ENCODE peak calls at places on chromosomes 6 and 20, in five cellular contexts. One of them, this sample, is unnamed.
A peak's percentile ranks its signal among the peaks of the same experiment; 100 is the strongest.

GRCh38 chr6:139240161-139241010 is 51.4 kb downstream of the TXLNB start:
- DNase-seq in transverse colon: peak; percentile 65
- DNase-seq in GM13977: no peak
- DNase-seq in endothelial cell: no peak
- DNase-seq in fibroblast of lung: peak; percentile 97
- DNase-seq in this sample: no peak

GRCh38 chr20:10260316-10260715 is 41.7 kb downstream of the SNAP25 start:
- DNase-seq in transverse colon: no peak
- DNase-seq in GM13977: no peak
- DNase-seq in endothelial cell: no peak
- DNase-seq in fibroblast of lung: no peak
- DNase-seq in this sample: no peak

GRCh38 chr6:56517155-56517745 is 125.4 kb downstream of the DST start:
- DNase-seq in transverse colon: no peak
- DNase-seq in GM13977: no peak
- DNase-seq in endothelial cell: no peak
- DNase-seq in fibroblast of lung: peak; percentile 90
- DNase-seq in this sample: no peak

GRCh38 chr20:53917145-53918009 is 153.0 kb downstream of the BCAS1 start:
- DNase-seq in transverse colon: peak; percentile 59
- DNase-seq in GM13977: peak; percentile 69
- DNase-seq in endothelial cell: no peak
- DNase-seq in fibroblast of lung: peak; percentile 42
- DNase-seq in this sample: no peak

GRCh38 chr20:6685181-6685582 is 82.3 kb upstream of the BMP2 start:
- DNase-seq in transverse colon: no peak
- DNase-seq in GM13977: no peak
- DNase-seq in endothelial cell: no peak
- DNase-seq in fibroblast of lung: no peak
- DNase-seq in this sample: no peak

GRCh38 chr6:84462697-84463096 is 235.3 kb upstream of the CEP162 start:
- DNase-seq in transverse colon: no peak
- DNase-seq in GM13977: no peak
- DNase-seq in endothelial cell: no peak
- DNase-seq in fibroblast of lung: peak; percentile 54
- DNase-seq in this sample: no peak

GRCh38 chr6:46684771-46685170 is 2.9 kb upstream of the TDRD6 start:
- DNase-seq in transverse colon: no peak
- DNase-seq in GM13977: no peak
- DNase-seq in endothelial cell: no peak
- DNase-seq in fibroblast of lung: peak; percentile 65
- DNase-seq in this sample: no peak

GRCh38 chr20:8375898-8376297 is 243.8 kb downstream of the PLCB1 start:
- DNase-seq in transverse colon: no peak
- DNase-seq in GM13977: no peak
- DNase-seq in endothelial cell: no peak
- DNase-seq in fibroblast of lung: no peak
- DNase-seq in this sample: no peak

GRCh38 chr6:111591370-111591900 is 14.2 kb downstream of the TRAF3IP2 start:
- DNase-seq in transverse colon: peak; percentile 85
- DNase-seq in GM13977: no peak
- DNase-seq in endothelial cell: no peak
- DNase-seq in fibroblast of lung: peak; percentile 100
- DNase-seq in this sample: no peak

GRCh38 chr6:47495207-47495606 is 17.6 kb downstream of the CD2AP start:
- DNase-seq in transverse colon: no peak
- DNase-seq in GM13977: no peak
- DNase-seq in endothelial cell: no peak
- DNase-seq in fibroblast of lung: no peak
- DNase-seq in this sample: no peak

GRCh38 chr6:170067257-170067656 is 223.6 kb downstream of the DLL1 start:
- DNase-seq in transverse colon: peak; percentile 21
- DNase-seq in GM13977: no peak
- DNase-seq in endothelial cell: no peak
- DNase-seq in fibroblast of lung: no peak
- DNase-seq in this sample: no peak

GRCh38 chr6:85945454-85946185 is 302.9 kb upstream of the SYNCRIP start:
- DNase-seq in transverse colon: no peak
- DNase-seq in GM13977: no peak
- DNase-seq in endothelial cell: no peak
- DNase-seq in fibroblast of lung: no peak
- DNase-seq in this sample: no peak

GRCh38 chr6:100230976-100231316 is 233.8 kb downstream of the SIM1 start:
- DNase-seq in transverse colon: no peak
- DNase-seq in GM13977: no peak
- DNase-seq in endothelial cell: no peak
- DNase-seq in fibroblast of lung: no peak
- DNase-seq in this sample: no peak

GRCh38 chr6:84685983-84686584 is 78.3 kb downstream of the TBX18 start:
- DNase-seq in transverse colon: no peak
- DNase-seq in GM13977: no peak
- DNase-seq in endothelial cell: no peak
- DNase-seq in fibroblast of lung: peak; percentile 36
- DNase-seq in this sample: peak; percentile 3

GRCh38 chr6:79399499-79399898 is 137.7 kb downstream of the LCA5 start:
- DNase-seq in transverse colon: no peak
- DNase-seq in GM13977: no peak
- DNase-seq in endothelial cell: no peak
- DNase-seq in fibroblast of lung: no peak
- DNase-seq in this sample: no peak

GRCh38 chr6:160005211-160005610 is 36.3 kb downstream of the IGF2R start:
- DNase-seq in transverse colon: no peak
- DNase-seq in GM13977: no peak
- DNase-seq in endothelial cell: no peak
- DNase-seq in fibroblast of lung: no peak
- DNase-seq in this sample: no peak

GRCh38 chr6:95231416-95231815 is 345.9 kb upstream of the MANEA start:
- DNase-seq in transverse colon: no peak
- DNase-seq in GM13977: no peak
- DNase-seq in endothelial cell: no peak
- DNase-seq in fibroblast of lung: no peak
- DNase-seq in this sample: no peak

GRCh38 chr6:74606488-74607135 is 599.2 kb downstream of the COL12A1 start:
- DNase-seq in transverse colon: no peak
- DNase-seq in GM13977: no peak
- DNase-seq in endothelial cell: no peak
- DNase-seq in fibroblast of lung: peak; percentile 96
- DNase-seq in this sample: no peak

GRCh38 chr6:132020138-132020551 is 69.0 kb upstream of the CCN2 start:
- DNase-seq in transverse colon: no peak
- DNase-seq in GM13977: no peak
- DNase-seq in endothelial cell: no peak
- DNase-seq in fibroblast of lung: peak; percentile 51
- DNase-seq in this sample: no peak

GRCh38 chr6:41160933-41161332 is 2.0 kb downstream of the TREM2 start:
- DNase-seq in transverse colon: no peak
- DNase-seq in GM13977: no peak
- DNase-seq in endothelial cell: no peak
- DNase-seq in fibroblast of lung: no peak
- DNase-seq in this sample: no peak

GRCh38 chr20:6784767-6785166 is 17.3 kb downstream of the BMP2 start:
- DNase-seq in transverse colon: no peak
- DNase-seq in GM13977: no peak
- DNase-seq in endothelial cell: no peak
- DNase-seq in fibroblast of lung: no peak
- DNase-seq in this sample: no peak

GRCh38 chr6:149140137-149140909 is 177.2 kb upstream of the TAB2 start:
- DNase-seq in transverse colon: no peak
- DNase-seq in GM13977: peak; percentile 27
- DNase-seq in endothelial cell: no peak
- DNase-seq in fibroblast of lung: no peak
- DNase-seq in this sample: no peak

GRCh38 chr6:2630362-2630761 is 120.4 kb downstream of the MYLK4 start:
- DNase-seq in transverse colon: no peak
- DNase-seq in GM13977: no peak
- DNase-seq in endothelial cell: no peak
- DNase-seq in fibroblast of lung: peak; percentile 98
- DNase-seq in this sample: no peak

GRCh38 chr6:107115695-107116327 is 496 bp upstream of the BEND3 start:
- DNase-seq in transverse colon: peak; percentile 59
- DNase-seq in GM13977: peak; percentile 63
- DNase-seq in endothelial cell: peak; percentile 73
- DNase-seq in fibroblast of lung: no peak
- DNase-seq in this sample: peak; percentile 66

DNA sequence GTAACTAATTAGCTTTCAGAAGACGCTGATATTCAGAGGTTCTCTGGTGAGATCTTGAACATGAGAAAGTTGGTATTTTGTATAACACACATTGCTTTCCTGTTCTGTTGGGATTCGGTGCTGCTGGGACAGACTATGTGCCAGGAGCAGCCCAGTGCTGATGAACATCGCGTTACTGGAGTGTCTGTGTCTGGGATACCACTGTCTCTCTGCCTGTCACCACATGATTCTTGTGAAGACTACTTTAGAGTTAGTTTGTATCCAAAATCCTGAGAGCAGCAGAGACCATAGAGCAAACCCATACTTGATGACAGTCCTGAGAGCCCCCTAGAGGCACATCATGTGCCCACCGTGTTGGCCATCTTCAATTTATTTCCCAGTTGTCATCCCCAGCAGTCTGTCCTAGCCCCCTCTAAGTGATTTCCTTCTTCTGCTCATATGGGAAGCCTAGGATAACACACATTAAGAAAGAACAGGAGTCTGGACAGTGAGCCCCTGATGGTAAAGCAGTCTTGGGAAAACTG is 41.8 kb upstream of the TINAG start:
- DNase-seq in transverse colon: no peak
- DNase-seq in GM13977: no peak
- DNase-seq in endothelial cell: peak; percentile 9
- DNase-seq in fibroblast of lung: no peak
- DNase-seq in this sample: no peak
- TF ChIP-seq CTCF in transverse colon: no peak
- TF ChIP-seq CTCF in GM13977: no peak
- TF ChIP-seq CTCF in endothelial cell: peak; percentile 14
- TF ChIP-seq CTCF in fibroblast of lung: no peak
- TF ChIP-seq CTCF in this sample: no peak

GRCh38 chr20:25987073-25987927 is 290.6 kb upstream of the ZNF337 start:
- DNase-seq in transverse colon: peak; percentile 27
- DNase-seq in GM13977: no peak
- DNase-seq in endothelial cell: peak; percentile 53
- DNase-seq in fibroblast of lung: peak; percentile 6
- DNase-seq in this sample: no peak
- TF ChIP-seq CTCF in transverse colon: peak; percentile 19
- TF ChIP-seq CTCF in GM13977: no peak
- TF ChIP-seq CTCF in endothelial cell: no peak
- TF ChIP-seq CTCF in fibroblast of lung: peak; percentile 9
- TF ChIP-seq CTCF in this sample: no peak

GRCh38 chr20:57938158-57939108 is 228.6 kb upstream of the PMEPA1 start:
- DNase-seq in transverse colon: no peak
- DNase-seq in GM13977: no peak
- DNase-seq in endothelial cell: no peak
- DNase-seq in fibroblast of lung: no peak
- DNase-seq in this sample: no peak
- TF ChIP-seq CTCF in transverse colon: no peak
- TF ChIP-seq CTCF in GM13977: no peak
- TF ChIP-seq CTCF in endothelial cell: peak; percentile 44
- TF ChIP-seq CTCF in fibroblast of lung: no peak
- TF ChIP-seq CTCF in this sample: no peak

DNA sequence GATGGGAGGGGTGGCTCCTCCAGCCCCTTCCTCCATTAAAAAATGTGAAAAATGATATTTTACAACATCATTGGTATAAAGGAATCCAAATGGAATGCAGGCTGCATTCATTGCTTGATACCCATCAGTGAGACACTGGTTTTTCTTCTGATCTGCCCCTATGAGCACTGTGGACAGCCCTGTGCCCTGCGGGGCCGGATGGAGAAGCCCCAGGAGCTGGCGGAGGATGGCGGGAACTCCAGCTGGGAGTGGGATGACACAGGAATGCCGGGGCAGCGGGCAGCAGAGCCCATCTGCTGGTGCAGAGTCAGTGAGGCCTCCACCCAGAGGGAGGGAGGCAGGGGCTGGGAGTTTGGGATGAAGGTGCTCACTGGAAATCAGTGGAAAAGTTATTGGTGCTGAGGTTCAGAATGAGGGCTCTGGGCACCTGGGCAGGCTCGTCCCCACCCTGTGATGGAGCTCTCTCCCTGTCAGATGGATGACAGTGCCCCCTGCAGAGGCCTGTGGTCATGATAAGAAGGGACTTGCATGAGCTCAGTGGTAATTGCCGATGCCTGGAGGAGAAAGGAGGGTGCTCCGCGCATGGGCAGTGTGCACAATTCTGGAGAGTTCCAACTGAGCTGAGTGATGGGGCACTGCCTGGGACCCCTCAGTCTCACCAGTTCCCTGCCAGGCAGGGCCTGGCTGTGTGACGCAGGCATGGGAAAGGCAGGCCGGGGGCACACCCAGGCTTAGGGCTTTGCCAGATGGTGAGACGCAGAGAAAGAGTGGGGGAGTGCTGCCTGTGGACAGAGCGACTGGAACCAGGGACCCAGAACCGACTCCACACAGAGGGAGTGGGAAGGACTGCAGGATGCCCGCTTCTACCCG is 23.2 kb downstream of the CTCFL start:
- DNase-seq in transverse colon: no peak
- DNase-seq in GM13977: no peak
- DNase-seq in endothelial cell: no peak
- DNase-seq in fibroblast of lung: no peak
- DNase-seq in this sample: no peak
- TF ChIP-seq CTCF in transverse colon: no peak
- TF ChIP-seq CTCF in GM13977: no peak
- TF ChIP-seq CTCF in endothelial cell: no peak
- TF ChIP-seq CTCF in fibroblast of lung: no peak
- TF ChIP-seq CTCF in this sample: no peak

DNA sequence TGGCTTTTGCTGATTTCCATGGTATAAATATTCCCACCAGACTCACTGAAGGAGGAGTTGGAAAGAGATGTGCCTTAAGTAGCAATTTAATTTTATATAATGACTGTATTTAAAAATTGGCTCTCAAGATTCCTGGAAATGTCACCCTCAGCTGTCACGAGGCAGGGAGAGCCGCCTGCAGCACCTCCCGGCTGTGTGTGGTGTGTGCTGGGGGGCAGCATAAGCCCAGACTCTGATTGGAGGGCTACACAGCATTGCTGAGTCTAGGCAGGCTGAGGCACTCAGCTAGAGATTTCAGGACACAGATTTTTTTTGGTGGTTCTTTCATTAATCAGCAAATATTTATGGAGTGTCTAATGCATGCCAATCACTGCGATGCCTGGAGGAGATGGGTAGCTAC is 40.5 kb upstream of the TMEM181 start:
- DNase-seq in transverse colon: no peak
- DNase-seq in GM13977: no peak
- DNase-seq in endothelial cell: no peak
- DNase-seq in fibroblast of lung: no peak
- DNase-seq in this sample: no peak
- TF ChIP-seq CTCF in transverse colon: no peak
- TF ChIP-seq CTCF in GM13977: no peak
- TF ChIP-seq CTCF in endothelial cell: no peak
- TF ChIP-seq CTCF in fibroblast of lung: no peak
- TF ChIP-seq CTCF in this sample: no peak